ENCODE peak calls at places on chromosomes 11 and 22, in five cellular contexts. O, C, Q, Z and J are unnamed samples.

GRCh38 chr11:108037211-108037610 is 28.5 kb downstream of the CUL5 start:
- DNase-seq in Z (no peak), C (no peak), O (no peak), Q (no peak), J (no peak)

GRCh38 chr11:81005595-81005994 is 1564.8 kb upstream of the TENM4 start:
- DNase-seq in O (no peak), C (no peak), Q (no peak), Z (no peak), J (no peak)

GRCh38 chr22:41885116-41885515 is 29.8 kb downstream of the SHISA8 start:
- DNase-seq in C (no peak), O (no peak), Q (no peak), Z (no peak), J (no peak)

GRCh38 chr11:124752471-124753100 is 531 bp upstream of the VSIG2 start:
- DNase-seq in Q (no peak), C (no peak), Z (no peak), O (no peak), J (no peak)

GRCh38 chr11:1053121-1053901 is 16.8 kb upstream of the MUC6 start:
- DNase-seq in Q (peak; percentile 49), Z (no peak), C (no peak), O (no peak), J (no peak)

GRCh38 chr11:120590472-120590871 is 78.9 kb downstream of the GRIK4 start:
- DNase-seq in Z (no peak), O (no peak), C (no peak), Q (no peak), J (no peak)

GRCh38 chr11:35750315-35750714 is 87.7 kb downstream of the TRIM44 start:
- DNase-seq in Z (no peak), C (no peak), O (no peak), Q (no peak), J (no peak)

GRCh38 chr11:10030122-10030490 is 263.9 kb downstream of the SBF2 start:
- DNase-seq in Q (no peak), Z (no peak), C (no peak), O (no peak), J (no peak)

GRCh38 chr11:37804666-37805065 is 1206.6 kb upstream of the RAG2 start:
- DNase-seq in C (no peak), O (no peak), Z (no peak), Q (no peak), J (no peak)

GRCh38 chr11:1222491-1223345 is at the start of gene MUC5B:
- DNase-seq in Q (peak; percentile 86), O (no peak), Z (no peak), C (no peak), J (no peak)

GRCh38 chr11:59112494-59112893 is 5.5 kb downstream of the FAM111B start:
- DNase-seq in Q (no peak), Z (no peak), O (no peak), C (no peak), J (no peak)

GRCh38 chr11:17985517-17985916 is 27.3 kb downstream of the SERGEF start:
- DNase-seq in Z (no peak), Q (no peak), C (no peak), O (peak; percentile 12), J (peak; percentile 31)

GRCh38 chr11:62360685-62361084 is 23.4 kb downstream of the ASRGL1 start:
- DNase-seq in Q (no peak), C (no peak), Z (no peak), O (no peak), J (no peak)

GRCh38 chr11:85619497-85619896 is 7.6 kb downstream of the DLG2 start:
- DNase-seq in Q (no peak), C (no peak), O (no peak), Z (no peak), J (peak; percentile 39)

GRCh38 chr22:48594016-48594756 is 1233.5 kb downstream of the BRD1 start:
- DNase-seq in C (no peak), Q (no peak), Z (no peak), O (no peak), J (no peak)

GRCh38 chr11:128552783-128553661 is 34.3 kb downstream of the ETS1 start:
- DNase-seq in O (no peak), Q (peak; percentile 37), C (peak; percentile 25), Z (no peak), J (peak; percentile 8)

GRCh38 chr11:69253028-69253427 is 40.9 kb upstream of the MYEOV start:
- DNase-seq in O (no peak), C (no peak), Q (no peak), Z (no peak), J (no peak)

GRCh38 chr11:128837627-128838026 is 29.5 kb downstream of the KCNJ1 start:
- DNase-seq in Q (no peak), Z (no peak), O (no peak), C (no peak), J (no peak)

GRCh38 chr11:93536346-93536871 is 6.8 kb downstream of the SMCO4 start:
- DNase-seq in Q (no peak), C (no peak), Z (peak; percentile 27), O (no peak), J (no peak)
- H3K4me1 ChIP-seq in Q (peaks cover 10% of the 10 kb centered on the region), C (peaks cover 30% of the 10 kb centered on the region), Z (peaks cover 50% of the 10 kb centered on the region), O (no peaks in the 10 kb centered on the region), J (peaks cover 26% of the 10 kb centered on the region)

DNA sequence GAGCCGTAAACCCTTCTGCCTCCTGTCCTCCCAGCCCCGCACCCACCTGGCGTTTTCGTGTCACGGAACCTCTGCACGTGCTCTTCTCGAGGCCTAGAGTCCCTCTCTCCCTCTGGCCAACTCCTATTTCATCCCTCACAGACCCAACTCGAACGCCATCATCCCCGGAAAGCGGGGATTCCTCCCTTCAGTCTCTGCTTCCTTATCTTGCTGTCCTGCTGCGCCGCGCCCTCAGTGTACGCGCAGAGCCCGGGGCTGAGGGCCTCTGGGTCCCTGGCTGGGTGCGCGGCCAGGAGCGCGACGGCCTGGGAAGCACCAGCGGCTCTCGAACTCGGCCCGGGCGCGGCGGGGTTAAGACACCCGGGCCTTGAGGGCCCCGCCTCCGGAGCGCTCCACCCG is 472 bp upstream of the ATG16L2 start:
- DNase-seq in O (peak; percentile 74), Z (peak; percentile 85), Q (peak; percentile 87), C (peak; percentile 56), J (no peak)
- TF ChIP-seq POLR2A in O (no peak), Z (no peak), Q (no peak), C (peak; percentile 41), J (peak; percentile 12)

DNA sequence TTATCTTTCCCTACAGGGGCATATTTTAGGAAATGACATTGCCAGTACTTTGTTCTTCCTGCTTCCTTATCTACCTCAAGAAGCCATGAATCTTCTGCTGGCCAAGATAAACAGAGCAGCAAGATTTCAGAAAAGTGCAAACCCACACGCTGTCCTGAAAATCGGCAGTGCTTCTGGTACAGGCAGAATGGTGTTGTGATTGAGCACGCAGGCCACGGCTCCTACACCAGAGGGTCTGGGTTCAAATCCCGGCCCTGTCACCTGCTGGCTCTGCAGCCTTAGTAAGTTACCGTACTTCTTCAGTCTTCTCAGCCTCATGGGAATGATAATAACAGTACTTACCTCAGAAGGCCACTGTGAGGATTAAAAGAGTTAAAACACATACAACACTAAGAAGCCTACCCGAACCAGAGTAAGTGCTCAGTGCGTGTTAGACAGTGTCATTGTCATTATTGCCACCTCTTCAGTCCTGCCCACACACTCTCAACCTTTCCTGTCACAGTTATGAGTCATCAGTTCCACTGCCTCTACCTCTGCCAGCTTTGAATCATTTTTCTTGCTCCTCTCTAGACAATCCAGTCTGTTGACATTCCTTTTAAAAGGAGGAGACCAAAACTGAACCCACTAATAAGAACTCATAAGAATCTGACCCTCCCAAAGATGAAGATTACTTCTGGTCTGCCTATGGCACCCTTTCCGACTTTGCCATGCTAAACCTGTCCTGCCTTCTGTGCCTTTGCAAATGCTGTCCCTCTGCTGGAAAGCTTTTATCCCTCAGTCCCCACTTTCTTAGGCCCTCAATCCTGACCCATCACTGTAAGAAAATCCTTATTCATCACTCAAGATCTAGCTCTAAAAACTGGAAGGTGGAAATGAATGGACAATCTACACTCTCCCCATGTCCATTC is 10.7 kb downstream of the MPZL3 start:
- DNase-seq in O (peak; percentile 28), C (no peak), Z (peak; percentile 12), Q (peak; percentile 43), J (peak; percentile 32)
- H3K36me3 ChIP-seq in O (no peaks in the 10 kb centered on the region), C (no peaks in the 10 kb centered on the region), Z (no peaks in the 10 kb centered on the region), Q (no peaks in the 10 kb centered on the region), J (no peaks in the 10 kb centered on the region)

DNA sequence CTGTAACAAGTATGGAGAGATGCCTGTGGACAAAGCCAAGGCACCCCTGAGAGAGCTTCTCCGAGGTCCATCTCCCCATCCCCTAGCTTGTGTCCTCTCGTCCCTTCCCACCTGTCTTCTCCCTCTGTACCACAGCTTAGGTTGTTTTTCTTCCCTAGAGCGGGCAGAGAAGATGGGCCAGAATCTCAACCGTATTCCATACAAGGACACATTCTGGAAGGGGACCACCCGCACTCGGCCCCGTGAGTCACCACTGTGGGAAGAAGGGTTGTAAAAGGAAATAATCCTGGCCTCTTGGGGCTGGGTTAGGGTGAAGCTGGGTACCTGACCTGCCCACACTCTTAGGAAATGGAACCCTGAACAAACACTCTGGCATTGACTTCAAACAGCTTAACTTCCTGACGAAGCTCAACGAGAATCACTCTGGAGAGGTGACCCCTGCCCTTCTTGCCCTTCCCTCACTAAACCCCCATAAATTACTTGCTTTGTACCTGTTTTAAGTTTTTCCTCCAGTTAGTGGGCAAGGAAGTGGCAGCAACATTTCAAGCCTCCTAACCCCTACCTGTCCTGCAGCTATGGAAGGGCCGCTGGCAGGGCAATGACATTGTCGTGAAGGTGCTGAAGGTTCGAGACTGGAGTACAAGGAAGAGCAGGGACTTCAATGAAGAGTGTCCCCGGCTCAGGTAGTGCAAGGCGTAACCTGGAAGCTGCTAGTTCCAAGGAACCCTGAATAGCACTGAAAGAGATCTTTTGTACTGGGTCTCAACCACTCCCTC is 3.1 kb downstream of the TAF10 start:
- DNase-seq in C (no peak), Q (no peak), O (peak; percentile 77), Z (peak; percentile 7), J (peak; percentile 47)
- H3K4me1 ChIP-seq in C (peaks cover 82% of the 10 kb centered on the region), Q (peaks cover 66% of the 10 kb centered on the region), O (peaks cover 13% of the 10 kb centered on the region), Z (peaks cover 58% of the 10 kb centered on the region), J (peaks cover 37% of the 10 kb centered on the region)

GRCh38 chr11:119121008-119121810 is at the start of gene HINFP:
- DNase-seq in C (peak; percentile 99), O (peak; percentile 99), Z (peak; percentile 100), Q (peak; percentile 100), J (peak; percentile 100)
- TF ChIP-seq POLR2A in C (peak; percentile 83), O (peak; percentile 81), Z (peak; percentile 74), Q (peak; percentile 72), J (peak; percentile 69)

DNA sequence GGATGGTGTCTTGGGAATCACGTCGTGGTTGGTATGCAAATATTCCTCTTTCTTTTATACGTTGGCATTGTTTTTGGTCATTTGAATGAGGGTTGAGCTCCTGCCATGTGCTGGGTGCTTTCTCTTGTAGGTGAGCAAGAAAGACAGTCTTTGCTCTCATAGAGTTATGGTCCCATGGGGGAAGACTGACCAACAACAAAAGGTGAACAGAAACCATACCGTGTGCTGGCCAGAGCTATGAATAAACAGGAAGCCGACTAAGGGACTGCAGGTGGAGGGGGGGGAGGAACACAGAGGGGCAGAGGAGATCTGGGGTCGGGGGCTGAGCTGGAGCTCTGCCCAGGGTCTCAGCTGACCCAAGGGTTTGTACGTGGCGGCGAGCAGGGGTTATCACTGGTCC is 245.3 kb downstream of the CTTN start:
- DNase-seq in Q (no peak), C (no peak), Z (no peak), O (no peak), J (no peak)
- H3K36me3 ChIP-seq in Q (no peaks in the 10 kb centered on the region), C (no peaks in the 10 kb centered on the region), Z (no peaks in the 10 kb centered on the region), O (no peaks in the 10 kb centered on the region), J (no peaks in the 10 kb centered on the region)